ENCODE peak calls at places on chromosomes 7 and 10, in six cellular contexts. Q is Panc1, N is prostate gland, A is transverse colon, D is GM12878, M is sigmoid colon. C is an unnamed sample.

GRCh38 chr7:3399858-3400257 is 98.8 kb downstream of the SDK1 start:
- DNase-seq in A (no peak), N (no peak), Q (no peak), D (no peak), M (no peak), C (no peak)

GRCh38 chr7:36863901-36864701 is 139.8 kb upstream of the AOAH start:
- DNase-seq in N (no peak), M (no peak), D (no peak), A (peak), Q (no peak), C (no peak)

GRCh38 chr10:58698777-58699356 is 186.2 kb downstream of the BICC1 start:
- DNase-seq in M (no peak), D (no peak), Q (no peak), A (no peak), N (no peak), C (no peak)

GRCh38 chr10:125836746-125837145 is 13.4 kb downstream of the BCCIP start:
- DNase-seq in N (no peak), D (no peak), A (no peak), Q (no peak), M (no peak), C (no peak)

GRCh38 chr7:226281-226882 is 34.0 kb downstream of the FAM20C start:
- DNase-seq in A (no peak), Q (no peak), M (no peak), N (no peak), D (no peak), C (peak)

GRCh38 chr7:69837387-69838068 is 239.3 kb downstream of the AUTS2 start:
- DNase-seq in N (no peak), D (no peak), M (no peak), Q (no peak), A (no peak), C (no peak)

GRCh38 chr7:35727571-35727970 is 32.6 kb upstream of the HERPUD2 start:
- DNase-seq in D (no peak), Q (no peak), A (no peak), N (no peak), M (no peak), C (no peak)

GRCh38 chr10:82866424-82867020 is 991.5 kb downstream of the NRG3 start:
- DNase-seq in A (no peak), N (no peak), M (no peak), Q (no peak), D (no peak), C (no peak)

GRCh38 chr7:132739271-132739955 is 163.1 kb upstream of the PLXNA4 start:
- DNase-seq in A (no peak), N (no peak), M (no peak), Q (no peak), D (no peak), C (no peak)

GRCh38 chr10:72828294-72828693 is 65.2 kb upstream of the OIT3 start:
- DNase-seq in D (no peak), Q (no peak), A (no peak), N (no peak), M (no peak), C (no peak)

GRCh38 chr7:102286237-102287081 is at the start of gene SH2B2:
- DNase-seq in A (peak), M (peak), D (no peak), N (peak), Q (no peak), C (peak)
- TF ChIP-seq POLR2AphosphoS5 in A (peak), M (peak), D (peak), N (peak), Q (no peak), C (no peak)

GRCh38 chr7:111294494-111294893 is 203.6 kb downstream of the LRRN3 start:
- DNase-seq in Q (no peak), M (no peak), A (no peak), N (no peak), D (no peak), C (no peak)
- TF ChIP-seq POLR2AphosphoS5 in Q (no peak), M (no peak), A (no peak), N (no peak), D (no peak), C (no peak)

GRCh38 chr7:142300689-142301088 is 42.8 kb upstream of the PRSS58 start:
- DNase-seq in Q (no peak), A (no peak), M (no peak), N (no peak), D (no peak), C (no peak)
- TF ChIP-seq POLR2AphosphoS5 in Q (no peak), A (no peak), M (no peak), N (no peak), D (no peak), C (no peak)

GRCh38 chr10:61835069-61835908 is 66.2 kb upstream of the ARID5B start:
- DNase-seq in N (no peak), A (peak), D (peak), Q (no peak), M (no peak), C (peak)

GRCh38 chr10:61835909-61836232 is 65.6 kb upstream of the ARID5B start:
- DNase-seq in M (no peak), N (no peak), D (no peak), A (no peak), Q (no peak), C (no peak)

GRCh38 chr10:61836233-61836887 is 65.1 kb upstream of the ARID5B start:
- DNase-seq in N (no peak), Q (no peak), M (no peak), A (no peak), D (no peak), C (no peak)

GRCh38 chr10:61837748-61838055 is 63.8 kb upstream of the ARID5B start:
- DNase-seq in D (no peak), Q (no peak), N (no peak), M (no peak), A (no peak), C (no peak)

GRCh38 chr10:61836888-61837747 is 64.4 kb upstream of the ARID5B start:
- DNase-seq in Q (no peak), M (no peak), D (no peak), N (no peak), A (no peak), C (no peak)
- TF ChIP-seq POLR2AphosphoS5 in Q (peak), M (no peak), D (no peak), N (peak), A (no peak), C (no peak)

GRCh38 chr7:95331004-95331337 is 6.6 kb upstream of the PON1 start:
- DNase-seq in M (no peak), A (no peak), D (no peak), Q (no peak), N (no peak), C (no peak)

GRCh38 chr7:95334434-95334833 is 10.1 kb upstream of the PON1 start:
- DNase-seq in M (no peak), N (no peak), A (no peak), Q (no peak), D (no peak), C (no peak)

GRCh38 chr7:95338832-95339231 is 14.5 kb upstream of the PON1 start:
- DNase-seq in D (no peak), A (no peak), M (no peak), Q (no peak), N (no peak), C (no peak)

GRCh38 chr7:95330194-95331003 is 6.1 kb upstream of the PON1 start:
- DNase-seq in Q (no peak), A (no peak), D (peak), M (no peak), N (no peak), C (no peak)

DNA sequence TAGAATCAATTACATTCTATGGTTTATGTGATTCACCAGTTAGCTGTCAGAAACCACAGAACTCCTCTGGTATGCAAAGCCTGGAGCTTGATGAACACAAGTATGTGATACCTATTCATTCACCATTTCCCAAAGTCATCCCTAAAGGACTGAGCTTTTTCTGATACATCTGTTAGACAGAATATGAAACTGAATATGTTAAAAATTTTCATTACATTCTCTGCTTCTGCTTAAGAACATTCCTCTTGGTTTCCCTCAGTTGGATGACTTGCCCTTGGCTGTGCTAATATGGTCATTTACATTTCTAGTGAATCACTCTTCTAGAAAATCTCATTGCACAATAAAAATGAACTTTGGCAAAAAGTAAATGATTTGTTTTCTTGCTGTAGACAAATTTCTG is 10.8 kb upstream of the PON1 start:
- DNase-seq in N (no peak), M (no peak), Q (no peak), D (no peak), A (no peak), C (no peak)
- TF ChIP-seq POLR2AphosphoS5 in N (no peak), M (no peak), Q (no peak), D (no peak), A (no peak), C (no peak)

DNA sequence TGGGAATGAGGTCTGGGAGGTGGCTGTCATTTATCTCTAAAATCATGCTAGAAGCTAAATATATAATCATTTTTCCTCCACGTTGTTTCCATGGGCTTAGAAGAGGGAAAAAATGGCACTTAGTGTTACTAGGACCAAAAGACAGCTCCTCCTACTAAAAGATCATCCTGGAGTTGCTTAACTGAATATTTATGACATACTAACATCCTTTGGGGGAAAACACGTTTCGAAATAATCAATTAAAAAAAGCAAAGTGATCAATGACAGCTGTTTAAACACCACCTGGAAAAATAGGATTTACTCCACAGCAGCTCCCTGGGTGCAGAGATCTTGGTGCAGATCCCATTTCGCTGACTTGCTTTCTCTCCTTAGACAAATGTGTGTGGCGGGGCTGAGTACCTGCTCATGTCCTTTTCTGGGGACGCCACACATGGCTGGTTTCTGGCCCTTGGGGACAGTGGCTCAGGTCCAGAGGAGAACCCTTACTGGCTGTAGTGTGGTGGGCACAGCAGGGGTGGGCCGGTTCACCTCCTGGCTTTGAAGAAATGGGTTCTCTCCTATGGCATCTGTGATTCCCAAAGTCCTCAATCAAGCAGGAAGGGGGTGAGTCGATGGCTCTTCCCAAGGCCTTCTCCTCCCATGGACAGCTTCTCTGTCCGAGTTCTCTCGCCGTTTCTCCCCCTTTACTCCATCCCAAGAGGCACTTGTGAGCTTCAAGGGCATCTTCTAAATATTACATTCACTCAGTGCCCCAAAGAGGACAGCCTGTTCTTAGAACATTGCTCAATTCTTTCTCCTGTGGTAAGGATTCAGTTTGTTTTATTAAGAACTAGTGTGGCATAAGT is 156.4 kb upstream of the KLF14 start:
- DNase-seq in N (no peak), M (no peak), D (no peak), Q (no peak), A (no peak), C (no peak)
- TF ChIP-seq POLR2AphosphoS5 in N (peak), M (peak), D (no peak), Q (no peak), A (no peak), C (peak)